ENCODE peak calls at places on chromosome 22, in seven cellular contexts. P, I, Q, F, S, K and G are unnamed samples.
A peak's percentile ranks its signal among the peaks of the same experiment; 100 is the strongest.

GRCh38 chr22:37679670-37680069 is 4.2 kb downstream of the LGALS1 start:
- DNase-seq in P (no peak), I (no peak), Q (no peak), F (no peak), S (no peak), K (no peak), G (no peak)

GRCh38 chr22:19870153-19871022 is 15.7 kb upstream of the GNB1L start:
- DNase-seq in P (no peak), I (no peak), Q (peak; percentile 42), F (no peak), S (no peak), K (no peak), G (no peak)

GRCh38 chr22:29393019-29393608 is 4.7 kb upstream of the AP1B1 start:
- DNase-seq in P (no peak), I (no peak), Q (no peak), F (no peak), S (no peak), K (no peak), G (no peak)

GRCh38 chr22:38699784-38700183 is 959 bp downstream of the JOSD1 start:
- DNase-seq in P (no peak), I (no peak), Q (no peak), F (peak; percentile 36), S (no peak), K (no peak), G (peak; percentile 65)

GRCh38 chr22:17013396-17014100 is 5.5 kb upstream of the GAB4 start:
- DNase-seq in P (no peak), I (no peak), Q (no peak), F (no peak), S (no peak), K (no peak), G (no peak)

GRCh38 chr22:17811119-17811518 is 36.9 kb upstream of the BID start:
- DNase-seq in P (no peak), I (no peak), Q (no peak), F (no peak), S (no peak), K (no peak), G (no peak)

GRCh38 chr22:37566329-37566837 is 6.1 kb downstream of the CDC42EP1 start:
- DNase-seq in P (no peak), I (no peak), Q (peak; percentile 71), F (no peak), S (no peak), K (no peak), G (no peak)

GRCh38 chr22:29048822-29049654 is 12.6 kb downstream of the C22orf31 start:
- DNase-seq in P (no peak), I (no peak), Q (no peak), F (no peak), S (no peak), K (no peak), G (no peak)

GRCh38 chr22:18152519-18152918 is 2.5 kb downstream of the USP18 start:
- DNase-seq in P (no peak), I (no peak), Q (no peak), F (no peak), S (no peak), K (no peak), G (no peak)

GRCh38 chr22:37735054-37735453 is 38.2 kb downstream of the TRIOBP start:
- DNase-seq in P (no peak), I (no peak), Q (no peak), F (peak; percentile 37), S (peak; percentile 74), K (no peak), G (no peak)

GRCh38 chr22:19927696-19928095 is 13.9 kb upstream of the COMT start:
- DNase-seq in P (no peak), I (no peak), Q (no peak), F (no peak), S (no peak), K (no peak), G (no peak)

GRCh38 chr22:30201970-30202369 is 44.6 kb downstream of the LIF start:
- DNase-seq in P (no peak), I (peak; percentile 82), Q (no peak), F (peak; percentile 85), S (peak; percentile 11), K (no peak), G (peak; percentile 91)

GRCh38 chr22:19463491-19464469 is 15.2 kb downstream of the UFD1 start:
- DNase-seq in P (no peak), I (no peak), Q (no peak), F (no peak), S (no peak), K (no peak), G (peak; percentile 28)

GRCh38 chr22:36701941-36702640 is 1.5 kb downstream of the CACNG2 start:
- DNase-seq in P (no peak), I (no peak), Q (no peak), F (no peak), S (no peak), K (no peak), G (no peak)

GRCh38 chr22:39299829-39300178 is 19.6 kb downstream of the RPL3 start:
- DNase-seq in P (no peak), I (no peak), Q (no peak), F (peak; percentile 47), S (no peak), K (no peak), G (no peak)

GRCh38 chr22:24494182-24494534 is 974 bp upstream of the UPB1 start:
- DNase-seq in P (no peak), I (no peak), Q (no peak), F (no peak), S (no peak), K (no peak), G (no peak)
- H3K4me3 ChIP-seq in P (peak overlapping the region; percentile 26), I (peak overlapping the region; percentile 24), Q (no peak overlapping the region), F (no peak overlapping the region), S (peak overlapping the region; percentile 46), K (no peak overlapping the region), G (no peak overlapping the region)

GRCh38 chr22:46878549-46878948 is 116.1 kb downstream of the TBC1D22A start:
- DNase-seq in P (no peak), I (no peak), Q (no peak), F (no peak), S (peak; percentile 47), K (no peak), G (peak; percentile 58)
- TF ChIP-seq CTCF in P (no peak), I (no peak), Q (no peak), F (no peak), S (no peak), K (no peak), G (peak; percentile 1)

GRCh38 chr22:49964136-49964492 is 3.5 kb downstream of the PIM3 start:
- DNase-seq in P (no peak), I (no peak), Q (peak; percentile 65), F (no peak), S (no peak), K (peak; percentile 30), G (no peak)
- H3K4me3 ChIP-seq in P (no peak overlapping the region), I (no peak overlapping the region), Q (no peak overlapping the region), F (no peak overlapping the region), S (no peak overlapping the region), K (peak overlapping the region; percentile 15), G (no peak overlapping the region)

DNA sequence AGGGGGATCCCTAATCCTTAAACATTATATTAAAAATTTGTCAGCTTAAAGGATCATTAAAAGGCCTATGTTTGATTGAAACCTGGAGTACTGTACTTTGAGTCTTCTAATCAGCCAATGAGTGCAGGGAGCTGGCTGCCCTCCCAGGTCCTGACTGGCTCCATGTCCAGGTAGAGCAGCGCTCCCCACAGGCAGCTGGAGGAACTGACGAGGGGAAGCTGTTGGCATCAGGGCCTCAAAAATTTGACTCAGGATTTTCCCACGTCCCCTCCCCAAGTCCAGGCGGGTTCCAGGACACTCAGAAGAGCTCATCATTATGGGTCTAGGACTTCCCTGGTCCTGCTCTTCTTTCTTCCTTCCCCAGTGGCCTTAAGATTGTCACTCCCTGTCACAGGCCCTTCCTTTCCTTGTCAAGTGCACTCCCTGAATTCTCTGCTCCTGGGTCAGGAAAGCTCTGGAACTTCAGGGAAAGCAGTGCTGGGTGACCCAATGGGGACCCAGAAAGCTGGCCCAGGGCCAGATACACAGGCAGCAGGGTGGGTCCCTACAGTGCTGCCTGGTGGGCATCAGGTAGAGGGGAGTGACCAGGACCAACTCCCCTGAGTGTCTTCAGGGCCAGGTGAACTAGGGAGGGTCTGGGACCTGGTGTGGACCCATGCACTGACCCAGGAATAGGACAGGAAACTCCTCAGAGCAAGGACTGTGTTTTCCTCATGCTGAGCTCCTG is 65.5 kb downstream of the GGTLC2 start:
- DNase-seq in P (no peak), I (no peak), Q (no peak), F (no peak), S (peak; percentile 45), K (no peak), G (peak; percentile 48)
- TF ChIP-seq CTCF in P (peak; percentile 31), I (peak; percentile 40), Q (no peak), F (peak; percentile 17), S (no peak), K (no peak), G (peak; percentile 43)

GRCh38 chr22:47337161-47337621 is 574.7 kb downstream of the TBC1D22A start:
- DNase-seq in P (peak; percentile 21), I (peak; percentile 40), Q (no peak), F (peak; percentile 92), S (peak; percentile 67), K (no peak), G (peak; percentile 47)
- H3K4me3 ChIP-seq in P (no peak overlapping the region), I (no peak overlapping the region), Q (no peak overlapping the region), F (peak overlapping the region; percentile 7), S (no peak overlapping the region), K (no peak overlapping the region), G (no peak overlapping the region)

GRCh38 chr22:50545522-50546325 is at the start of gene KLHDC7B:
- DNase-seq in P (no peak), I (no peak), Q (no peak), F (peak; percentile 67), S (no peak), K (no peak), G (no peak)
- TF ChIP-seq CTCF in P (no peak), I (peak; percentile 40), Q (no peak), F (peak; percentile 16), S (no peak), K (no peak), G (no peak)

GRCh38 chr22:46998346-46998745 is 235.9 kb downstream of the TBC1D22A start:
- DNase-seq in P (no peak), I (no peak), Q (no peak), F (no peak), S (no peak), K (no peak), G (no peak)

GRCh38 chr22:47002692-47003091 is 240.2 kb downstream of the TBC1D22A start:
- DNase-seq in P (no peak), I (no peak), Q (no peak), F (no peak), S (peak; percentile 13), K (no peak), G (no peak)

GRCh38 chr22:47000256-47000655 is 237.8 kb downstream of the TBC1D22A start:
- DNase-seq in P (no peak), I (no peak), Q (no peak), F (no peak), S (no peak), K (no peak), G (no peak)

GRCh38 chr22:47001288-47001687 is 238.8 kb downstream of the TBC1D22A start:
- DNase-seq in P (no peak), I (no peak), Q (no peak), F (no peak), S (no peak), K (no peak), G (no peak)

GRCh38 chr22:47000888-47001287 is 238.4 kb downstream of the TBC1D22A start:
- DNase-seq in P (no peak), I (no peak), Q (no peak), F (no peak), S (no peak), K (no peak), G (no peak)
- H3K4me3 ChIP-seq in P (no peak overlapping the region), I (no peak overlapping the region), Q (no peak overlapping the region), F (no peak overlapping the region), S (no peak overlapping the region), K (no peak overlapping the region), G (no peak overlapping the region)

GRCh38 chr22:27627444-27627833 is 174.1 kb downstream of the MN1 start:
- DNase-seq in P (no peak), I (no peak), Q (no peak), F (no peak), S (no peak), K (no peak), G (peak; percentile 6)
- TF ChIP-seq CTCF in P (no peak), I (peak; percentile 35), Q (no peak), F (no peak), S (no peak), K (no peak), G (no peak)